ENCODE peak calls at places on chromosome 18, in five cellular contexts. J, K, I, O and A are unnamed samples.
A peak's percentile ranks its signal among the peaks of the same experiment; 100 is the strongest.

GRCh38 chr18:23893653-23894052 is 120.9 kb upstream of the TTC39C start:
- DNase-seq in K (no peak), I (no peak), J (no peak), O (no peak), A (no peak)

GRCh38 chr18:7568426-7568825 is 1.3 kb downstream of the PTPRM start:
- DNase-seq in I (no peak), K (peak; percentile 79), O (no peak), J (peak; percentile 70), A (no peak)

GRCh38 chr18:51211552-51211951 is 14.1 kb upstream of the MEX3C start:
- DNase-seq in O (no peak), J (no peak), I (no peak), K (no peak), A (peak; percentile 15)

GRCh38 chr18:46460754-46461153 is 196.3 kb downstream of the LOXHD1 start:
- DNase-seq in I (no peak), O (no peak), J (no peak), K (no peak), A (no peak)

GRCh38 chr18:10140461-10140911 is 226.7 kb downstream of the VAPA start:
- DNase-seq in O (no peak), J (no peak), K (no peak), I (no peak), A (no peak)

GRCh38 chr18:59052965-59053960 is 86.4 kb upstream of the SEC11C start:
- DNase-seq in O (no peak), I (no peak), J (no peak), K (no peak), A (no peak)

GRCh38 chr18:8937112-8937641 is 165.3 kb upstream of the NDUFV2 start:
- DNase-seq in K (no peak), J (no peak), I (no peak), O (no peak), A (no peak)

GRCh38 chr18:8262221-8262620 is 347.0 kb upstream of the RAB12 start:
- DNase-seq in O (no peak), J (no peak), I (peak; percentile 87), K (no peak), A (no peak)

GRCh38 chr18:3972291-3972985 is 482.7 kb downstream of the DLGAP1 start:
- DNase-seq in K (no peak), O (no peak), J (no peak), I (no peak), A (no peak)

GRCh38 chr18:49026501-49027378 is 76.0 kb upstream of the SMAD7 start:
- DNase-seq in O (no peak), I (no peak), J (no peak), K (peak; percentile 73), A (no peak)

GRCh38 chr18:57443247-57443646 is 8.1 kb downstream of the ONECUT2 start:
- DNase-seq in O (no peak), J (no peak), K (no peak), I (peak; percentile 78), A (no peak)

GRCh38 chr18:78554944-78555608 is 424.5 kb upstream of the SALL3 start:
- DNase-seq in O (no peak), K (no peak), I (peak; percentile 66), J (no peak), A (no peak)

GRCh38 chr18:36157441-36157840 is 27.7 kb downstream of the ELP2 start:
- DNase-seq in J (no peak), K (no peak), I (no peak), O (no peak), A (no peak)

GRCh38 chr18:61167902-61168301 is 165.3 kb upstream of the CDH20 start:
- DNase-seq in I (no peak), K (no peak), J (no peak), O (no peak), A (no peak)

GRCh38 chr18:59783138-59783537 is 85.9 kb upstream of the CCBE1 start:
- DNase-seq in K (no peak), J (no peak), O (peak; percentile 6), I (no peak), A (no peak)

DNA sequence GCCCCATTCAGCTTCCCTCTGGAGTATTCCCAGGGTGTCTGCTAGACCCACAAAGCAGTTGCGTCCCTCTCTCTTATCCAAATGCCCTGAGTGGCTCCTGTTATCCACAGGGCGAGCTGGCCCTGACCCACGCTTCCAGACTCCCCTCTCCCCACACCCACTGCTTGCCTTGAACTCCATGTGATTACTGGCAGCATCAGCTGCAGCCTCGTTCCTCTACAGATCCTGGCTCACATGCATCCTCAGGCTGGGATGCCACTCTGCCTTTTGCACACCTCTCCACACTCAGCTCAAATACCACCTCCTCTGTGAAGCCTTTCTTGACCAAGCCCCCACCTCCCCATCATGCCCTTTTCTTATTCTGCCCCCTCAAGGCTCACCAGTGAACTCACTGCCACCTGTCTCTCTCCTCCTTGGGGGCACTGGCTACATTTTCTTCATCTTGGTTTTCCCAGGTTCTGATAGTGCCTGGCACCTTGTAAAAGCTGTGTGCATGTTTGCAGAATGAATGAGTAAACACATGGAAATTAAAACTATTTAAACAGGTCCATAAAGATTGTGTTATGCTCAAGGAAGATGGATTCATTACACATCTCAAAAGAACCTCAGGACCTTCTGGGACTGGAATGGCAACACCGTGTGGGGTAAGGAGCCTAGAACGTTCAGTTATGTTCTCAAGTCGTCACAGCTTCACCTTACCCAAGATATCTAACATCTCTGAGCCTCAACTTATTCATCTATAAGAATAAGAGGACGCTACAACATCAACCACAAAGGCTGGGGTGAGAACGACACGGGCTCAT is 165.0 kb downstream of the BCL2 start:
- DNase-seq in I (no peak), J (no peak), O (no peak), K (no peak), A (no peak)
- H3K4me1 ChIP-seq in I (peaks cover 35% of the 10 kb centered on the region), J (peaks cover 21% of the 10 kb centered on the region), O (no peaks in the 10 kb centered on the region), K (peaks cover 35% of the 10 kb centered on the region), A (peaks cover 39% of the 10 kb centered on the region)

DNA sequence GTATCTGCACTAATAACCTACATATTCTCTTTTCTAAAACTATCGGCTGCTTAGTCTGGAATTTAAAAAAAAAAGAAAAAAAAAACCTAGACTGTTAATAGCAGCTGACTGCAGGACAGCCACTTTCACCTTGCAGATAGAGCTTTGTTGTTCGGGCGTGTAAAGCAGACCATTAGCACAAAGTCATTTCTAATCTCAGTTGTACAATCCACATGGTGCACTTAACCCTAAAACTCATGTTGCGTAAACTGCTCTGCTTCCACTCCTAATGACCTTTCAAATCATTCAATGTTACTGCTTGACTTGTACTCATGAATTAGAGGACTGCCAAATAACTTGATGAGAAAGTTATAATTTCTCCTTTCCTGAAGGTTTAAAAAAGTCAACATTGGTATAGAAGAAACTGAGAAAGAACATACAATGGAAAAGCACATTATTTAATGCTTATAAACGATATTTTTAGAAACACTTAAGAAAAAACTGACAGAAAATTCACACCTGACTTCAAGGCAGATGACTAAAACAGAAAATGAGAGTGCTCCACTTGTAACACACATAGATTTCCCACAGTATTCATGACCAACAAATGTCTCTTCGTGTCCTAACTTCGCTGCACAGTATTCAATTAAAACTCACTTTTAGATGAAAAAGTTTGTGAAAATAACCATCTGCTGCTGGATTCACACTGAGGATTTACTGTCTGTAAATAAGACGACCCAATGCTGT is 2.6 kb downstream of the CDH2 start:
- DNase-seq in K (no peak), I (no peak), J (no peak), O (no peak), A (no peak)
- H3K4me3 ChIP-seq in K (no peak overlapping the region), I (no peak overlapping the region), J (no peak overlapping the region), O (no peak overlapping the region), A (no peak overlapping the region)

GRCh38 chr18:55322176-55322735 is 265.7 kb downstream of the TCF4 start:
- DNase-seq in K (peak; percentile 87), J (peak; percentile 90), O (no peak), I (no peak), A (peak; percentile 81)
- TF ChIP-seq EP300 in K (no peak), J (no peak), O (no peak), I (no peak), A (peak; percentile 69)

GRCh38 chr18:74497778-74498177 is 1.6 kb downstream of the CNDP2 start:
- DNase-seq in K (no peak), O (no peak), I (no peak), J (no peak), A (no peak)
- H3K4me1 ChIP-seq in K (peaks cover 47% of the 10 kb centered on the region), O (peaks cover 13% of the 10 kb centered on the region), I (peaks cover 34% of the 10 kb centered on the region), J (peaks cover 4% of the 10 kb centered on the region), A (no peaks in the 10 kb centered on the region)

GRCh38 chr18:2572892-2573291 is 1.5 kb downstream of the NDC80 start:
- DNase-seq in J (no peak), O (no peak), K (no peak), I (no peak), A (no peak)
- H3K4me3 ChIP-seq in J (no peak overlapping the region), O (peak overlapping the region; percentile 61), K (no peak overlapping the region), I (no peak overlapping the region), A (no peak overlapping the region)